ENCODE peak calls at places on chromosomes 4 and X, in ten cellular contexts. I, J, F, H, C, E, G, Z, O and D are unnamed samples.

GRCh38 chr4:152531479-152531878 is 4.4 kb downstream of the FBXW7 start:
- DNase-seq in E (no peak), G (no peak), F (no peak), I (no peak), C (no peak), Z (no peak), J (no peak), O (no peak), H (no peak), D (no peak)

GRCh38 chr4:26566027-26566578 is 17.8 kb upstream of the TBC1D19 start:
- DNase-seq in C (no peak), I (no peak), O (no peak), G (no peak), E (no peak), Z (no peak), H (no peak), J (no peak), F (no peak), D (no peak)

GRCh38 chr4:174406416-174406815 is 115.9 kb downstream of the HPGD start:
- DNase-seq in F (no peak), O (no peak), C (no peak), Z (peak), G (no peak), J (peak), E (no peak), H (no peak), I (no peak), D (no peak)

GRCh38 chr4:72312032-72312650 is 256.9 kb downstream of the ADAMTS3 start:
- DNase-seq in E (no peak), J (peak), Z (peak), H (no peak), F (peak), G (no peak), O (no peak), I (peak), C (peak), D (peak)

GRCh38 chr4:22345678-22346077 is 170.2 kb downstream of the ADGRA3 start:
- DNase-seq in C (no peak), Z (no peak), E (no peak), O (no peak), F (no peak), G (no peak), J (peak), I (no peak), H (no peak), D (peak)

GRCh38 chr4:181549789-181550188 is 693.4 kb upstream of the TENM3 start:
- DNase-seq in O (no peak), E (no peak), I (no peak), J (no peak), G (no peak), F (no peak), H (no peak), Z (no peak), C (no peak), D (no peak)

GRCh38 chr4:169398294-169398693 is 127.5 kb upstream of the SH3RF1 start:
- DNase-seq in Z (no peak), I (no peak), F (peak), H (no peak), C (no peak), J (peak), E (no peak), G (no peak), O (no peak), D (no peak)

GRCh38 chr4:177196615-177197014 is 113.1 kb upstream of the NEIL3 start:
- DNase-seq in O (no peak), I (no peak), J (no peak), F (no peak), C (no peak), H (no peak), Z (no peak), E (no peak), G (no peak), D (no peak)

GRCh38 chrX:15404712-15405111 is 20.5 kb upstream of the VEGFD start:
- DNase-seq in C (no peak), O (no peak), E (no peak), J (peak), I (no peak), Z (peak), H (no peak), F (peak), G (no peak), D (no peak)